ENCODE peak calls at places on chromosome 4, in nine cellular contexts. L, Z, R, Y, T, P, O, I and B are unnamed samples.

GRCh38 chr4:150242820-150243458 is 164.7 kb downstream of the DCLK2 start:
- DNase-seq in L (peak; percentile 60), Z (no peak), R (no peak), Y (no peak), T (no peak), P (no peak), O (no peak), I (no peak), B (no peak)

GRCh38 chr4:122584517-122584916 is 36.3 kb downstream of the IL21 start:
- DNase-seq in L (peak; percentile 82), Z (no peak), R (peak; percentile 82), Y (peak; percentile 43), T (no peak), P (no peak), O (peak; percentile 16), I (no peak), B (no peak)

GRCh38 chr4:37670249-37670648 is 15.9 kb downstream of the RELL1 start:
- DNase-seq in L (no peak), Z (no peak), R (no peak), Y (no peak), T (no peak), P (no peak), O (no peak), I (no peak), B (no peak)

GRCh38 chr4:101232074-101232776 is 115.1 kb downstream of the PPP3CA start:
- DNase-seq in L (peak; percentile 79), Z (peak; percentile 38), R (no peak), Y (peak; percentile 77), T (peak; percentile 73), P (peak; percentile 4), O (peak; percentile 34), I (no peak), B (no peak)

GRCh38 chr4:41281038-41281634 is 24.4 kb downstream of the UCHL1 start:
- DNase-seq in L (peak; percentile 77), Z (peak; percentile 85), R (peak; percentile 91), Y (peak; percentile 64), T (peak; percentile 84), P (no peak), O (no peak), I (peak; percentile 9), B (no peak)

GRCh38 chr4:6917445-6918241 is 8.0 kb downstream of the TBC1D14 start:
- DNase-seq in L (no peak), Z (no peak), R (no peak), Y (no peak), T (no peak), P (no peak), O (no peak), I (peak; percentile 95), B (no peak)

GRCh38 chr4:48254381-48255072 is 15.1 kb downstream of the TEC start:
- DNase-seq in L (peak; percentile 82), Z (no peak), R (no peak), Y (no peak), T (no peak), P (no peak), O (peak; percentile 86), I (no peak), B (no peak)

GRCh38 chr4:2334826-2335728 is 73.2 kb upstream of the MXD4 start:
- DNase-seq in L (no peak), Z (no peak), R (no peak), Y (no peak), T (no peak), P (no peak), O (no peak), I (no peak), B (no peak)

GRCh38 chr4:55725057-55725456 is 89.0 kb upstream of the NMU start:
- DNase-seq in L (no peak), Z (no peak), R (no peak), Y (no peak), T (no peak), P (no peak), O (no peak), I (no peak), B (no peak)

GRCh38 chr4:8348071-8348470 is 78.5 kb downstream of the HTRA3 start:
- DNase-seq in L (no peak), Z (no peak), R (no peak), Y (no peak), T (no peak), P (no peak), O (no peak), I (no peak), B (no peak)